ENCODE peak calls at places on chromosomes 4 and X, in seven cellular contexts. G is endodermal cell; T is osteoblast; U is stimulated activated CD4-positive, alpha-beta T cell treated with anti-CD3 and anti-CD28 coated beads, TNF-alpha, amount 100 ng/mL, for 4 hours; B is NCI-H1105 treated with DMSO at 0.1 percent for 48 hours; F is kidney tubule cell; N is cardiac muscle cell. A is an unnamed sample.

GRCh38 chr4:10161840-10162239 is 45.2 kb upstream of the WDR1 start:
- DNase-seq in G (no peak), T (no peak), U (no peak), B (no peak), F (no peak), N (no peak), A (no peak)

GRCh38 chr4:26484032-26484515 is 6.2 kb downstream of the CCKAR start:
- DNase-seq in G (no peak), T (no peak), U (no peak), B (no peak), F (no peak), N (peak; percentile 30), A (no peak)

GRCh38 chr4:183504930-183505555 is at the start of gene ING2:
- DNase-seq in G (no peak), T (peak; percentile 98), U (no peak), B (peak; percentile 47), F (peak; percentile 78), N (no peak), A (peak; percentile 51)

GRCh38 chrX:3299626-3300025 is 46.8 kb downstream of the MXRA5 start:
- DNase-seq in G (no peak), T (no peak), U (no peak), B (no peak), F (no peak), N (peak; percentile 16), A (no peak)

GRCh38 chr4:7726665-7727413 is 212.8 kb downstream of the AFAP1 start:
- DNase-seq in G (no peak), T (no peak), U (no peak), B (no peak), F (no peak), N (no peak), A (no peak)

GRCh38 chr4:143531368-143531767 is 17.9 kb downstream of the SMARCA5 start:
- DNase-seq in G (no peak), T (no peak), U (no peak), B (no peak), F (peak; percentile 17), N (peak; percentile 27), A (no peak)

GRCh38 chr4:1851575-1852415 is 4.2 kb downstream of the LETM1 start:
- DNase-seq in G (no peak), T (peak; percentile 82), U (no peak), B (no peak), F (peak; percentile 71), N (peak; percentile 13), A (no peak)

GRCh38 chrX:27840881-27841280 is 33.1 kb downstream of the MAGEB10 start:
- DNase-seq in G (no peak), T (no peak), U (no peak), B (no peak), F (no peak), N (no peak), A (no peak)

GRCh38 chrX:42131856-42132255 is 208.5 kb upstream of the CASK start:
- DNase-seq in G (no peak), T (no peak), U (no peak), B (no peak), F (no peak), N (no peak), A (no peak)

GRCh38 chr4:185210102-185210981 is 944 bp downstream of the SNX25 start:
- DNase-seq in G (peak; percentile 80), T (peak; percentile 87), U (peak; percentile 30), B (peak; percentile 8), F (peak; percentile 62), N (peak; percentile 63), A (peak; percentile 28)

GRCh38 chr4:93066746-93067145 is 761.8 kb upstream of the ATOH1 start:
- DNase-seq in G (no peak), T (no peak), U (no peak), B (no peak), F (peak; percentile 25), N (peak; percentile 1), A (no peak)

GRCh38 chr4:7872264-7872771 is 67.3 kb downstream of the AFAP1 start:
- DNase-seq in G (no peak), T (peak; percentile 76), U (no peak), B (peak; percentile 39), F (peak; percentile 34), N (peak; percentile 80), A (peak; percentile 70)

GRCh38 chr4:84697159-84697558 is 114.2 kb downstream of the CDS1 start:
- DNase-seq in G (no peak), T (no peak), U (no peak), B (no peak), F (no peak), N (peak; percentile 27), A (no peak)

GRCh38 chr4:123659759-123660158 is 263.2 kb downstream of the SPRY1 start:
- DNase-seq in G (no peak), T (no peak), U (no peak), B (no peak), F (peak; percentile 37), N (no peak), A (no peak)

GRCh38 chr4:55080174-55080865 is 45.1 kb downstream of the KDR start:
- DNase-seq in G (no peak), T (no peak), U (no peak), B (no peak), F (peak; percentile 4), N (peak; percentile 22), A (no peak)

GRCh38 chr4:152187693-152188092 is 348.2 kb downstream of the FBXW7 start:
- DNase-seq in G (no peak), T (no peak), U (no peak), B (no peak), F (no peak), N (no peak), A (no peak)

GRCh38 chrX:120281021-120281624 is 30.1 kb downstream of the TMEM255A start:
- DNase-seq in G (no peak), T (no peak), U (no peak), B (no peak), F (no peak), N (no peak), A (no peak)

GRCh38 chr4:146224331-146224966 is 10.1 kb downstream of the REELD1 start:
- DNase-seq in G (no peak), T (no peak), U (no peak), B (no peak), F (no peak), N (peak; percentile 57), A (no peak)

GRCh38 chrX:68726366-68726765 is 78.9 kb downstream of the STARD8 start:
- DNase-seq in G (no peak), T (peak; percentile 71), U (no peak), B (no peak), F (no peak), N (no peak), A (no peak)